ENCODE peak calls at places on chromosomes 5 and 9, in five cellular contexts. N is NCI-H345; S is activated T-cell treated with anti-CD3 and anti-CD28 coated beads, Interleukin-2, amount 50 U/mL, for 72 hours; J is natural killer cell treated with Interleukin-12 subunit alpha and Interleukin-12 subunit beta and Interleukin-15 and Interleukin-18, amount 100 ng/mL, for 72 hours; B is amniotic stem cell. O is an unnamed sample.

GRCh38 chr5:163509288-163510040 is 4.0 kb downstream of the MAT2B start:
- DNase-seq in N (peak; percentile 8), J (no peak), S (no peak), B (peak; percentile 38), O (no peak)

GRCh38 chr9:136283291-136284235 is 20.3 kb downstream of the CCDC187 start:
- DNase-seq in B (no peak), J (peak; percentile 72), S (peak; percentile 77), N (peak; percentile 78), O (peak; percentile 95)

GRCh38 chr5:81147970-81148571 is 85.1 kb upstream of the CKMT2 start:
- DNase-seq in S (no peak), B (no peak), J (no peak), N (no peak), O (no peak)

GRCh38 chr5:59768204-59769040 is 125.1 kb downstream of the PDE4D start:
- DNase-seq in B (peak; percentile 8), S (peak; percentile 39), N (peak; percentile 64), J (no peak), O (no peak)

GRCh38 chr9:16710888-16711287 is 159.6 kb downstream of the BNC2 start:
- DNase-seq in N (no peak), B (no peak), J (no peak), S (no peak), O (no peak)

GRCh38 chr5:52725065-52725746 is 62.5 kb upstream of the ITGA1 start:
- DNase-seq in B (no peak), S (peak; percentile 42), N (peak; percentile 61), J (no peak), O (no peak)

GRCh38 chr9:132722564-132723065 is 52.4 kb downstream of the GTF3C4 start:
- DNase-seq in B (no peak), S (no peak), J (no peak), N (no peak), O (no peak)

GRCh38 chr9:123642291-123643278 is 286.6 kb downstream of the CRB2 start:
- DNase-seq in S (no peak), B (no peak), N (peak; percentile 96), J (no peak), O (no peak)

GRCh38 chr5:57576317-57576716 is 93.7 kb upstream of the ACTBL2 start:
- DNase-seq in N (no peak), B (no peak), S (no peak), J (no peak), O (no peak)

GRCh38 chr9:91534374-91534773 is 110.7 kb upstream of the NFIL3 start:
- DNase-seq in S (no peak), B (no peak), J (no peak), N (no peak), O (no peak)